ENCODE peak calls at places on chromosomes 1 and 21, in seven cellular contexts. I, V, F, M, G, L and N are unnamed samples.
A peak's percentile ranks its signal among the peaks of the same experiment; 100 is the strongest.

GRCh38 chr1:47186267-47187185 is 3.3 kb downstream of the PDZK1IP1 start:
- DNase-seq in I (no peak), V (no peak), G (peak; percentile 9), L (no peak), M (no peak), F (no peak), N (peak; percentile 51)

GRCh38 chr1:218701131-218701530 is 356.0 kb downstream of the TGFB2 start:
- DNase-seq in V (no peak), I (no peak), G (no peak), F (no peak), M (no peak), L (no peak), N (no peak)

GRCh38 chr1:98496246-98496995 is 165.1 kb upstream of the SNX7 start:
- DNase-seq in L (no peak), I (no peak), M (no peak), V (no peak), G (no peak), F (no peak), N (no peak)

GRCh38 chr1:223052931-223053330 is 90.1 kb downstream of the TLR5 start:
- DNase-seq in L (no peak), I (no peak), M (no peak), F (no peak), G (no peak), V (peak; percentile 7), N (no peak)

GRCh38 chr1:3051270-3052268 is 17.4 kb upstream of the PRDM16 start:
- DNase-seq in I (no peak), M (no peak), G (no peak), F (no peak), V (no peak), L (no peak), N (peak; percentile 5)

GRCh38 chr1:91582431-91582921 is 81.8 kb downstream of the CDC7 start:
- DNase-seq in M (peak; percentile 9), V (peak; percentile 85), F (no peak), G (no peak), I (peak; percentile 87), L (peak; percentile 84), N (no peak)

GRCh38 chr1:76330993-76331603 is 256.6 kb downstream of the ST6GALNAC3 start:
- DNase-seq in M (peak; percentile 5), I (peak; percentile 42), F (peak; percentile 33), L (peak; percentile 58), G (no peak), V (peak; percentile 88), N (peak; percentile 67)

GRCh38 chr21:43005635-43006034 is 31.3 kb downstream of the PKNOX1 start:
- DNase-seq in I (no peak), F (no peak), M (no peak), G (no peak), V (no peak), L (no peak), N (no peak)

GRCh38 chr21:28227881-28228623 is 764.6 kb downstream of the LTN1 start:
- DNase-seq in F (no peak), V (peak; percentile 25), M (no peak), G (no peak), I (no peak), L (no peak), N (no peak)

GRCh38 chr21:36567216-36567917 is 87.4 kb upstream of the CLDN14 start:
- DNase-seq in L (no peak), V (no peak), I (no peak), F (no peak), G (no peak), M (no peak), N (no peak)

GRCh38 chr1:205026181-205026580 is 16.8 kb upstream of the CNTN2 start:
- DNase-seq in I (no peak), M (no peak), F (no peak), G (no peak), V (no peak), L (no peak), N (peak; percentile 74)

DNA sequence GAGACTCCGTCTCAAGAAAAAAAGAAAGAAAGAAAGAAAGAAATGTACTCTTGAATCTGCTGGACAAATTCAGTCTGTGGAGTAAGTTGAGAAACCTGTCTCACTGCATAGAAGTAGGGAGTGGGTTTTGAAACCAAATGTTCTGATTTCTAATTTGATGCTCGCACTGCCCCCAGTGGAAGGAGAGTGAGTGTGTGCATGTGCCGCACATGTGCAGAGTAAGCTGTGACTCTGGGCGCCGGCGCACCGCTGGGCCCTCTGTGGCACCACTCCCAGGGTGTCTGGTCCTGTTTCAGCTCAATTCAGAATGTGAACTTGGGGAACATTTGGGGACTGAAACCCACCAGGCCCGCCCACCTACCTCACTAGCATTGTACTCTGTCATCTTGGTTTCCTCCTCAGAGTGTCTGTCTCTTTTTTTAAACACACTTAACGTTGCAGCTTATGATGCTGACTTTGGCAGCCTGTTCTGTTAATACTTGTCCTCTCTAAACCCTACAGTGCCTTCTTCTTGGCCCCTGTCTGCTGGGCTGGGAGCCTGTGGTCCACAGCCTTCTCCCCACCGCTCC is 104.6 kb downstream of the CACNA1E start:
- DNase-seq in F (peak; percentile 15), M (peak; percentile 4), I (no peak), V (no peak), G (no peak), L (no peak), N (peak; percentile 56)
- TF ChIP-seq CTCF in F (peak; percentile 28), M (no peak), I (no peak), V (no peak), G (no peak), L (no peak), N (peak; percentile 59)

GRCh38 chr1:195733826-195734225 is 874.4 kb downstream of the KCNT2 start:
- DNase-seq in G (no peak), F (no peak), I (no peak), V (peak; percentile 13), L (no peak), M (no peak), N (peak; percentile 70)
- TF ChIP-seq CTCF in G (no peak), F (peak; percentile 59), I (peak; percentile 31), V (peak; percentile 36), L (peak; percentile 65), M (peak; percentile 25), N (peak; percentile 77)

GRCh38 chr1:37096523-37096922 is 62.2 kb upstream of the GRIK3 start:
- DNase-seq in L (peak; percentile 38), V (no peak), I (no peak), F (peak; percentile 17), G (no peak), M (peak; percentile 4), N (peak; percentile 83)
- TF ChIP-seq CTCF in L (peak; percentile 49), V (no peak), I (no peak), F (peak; percentile 60), G (no peak), M (no peak), N (peak; percentile 80)

DNA sequence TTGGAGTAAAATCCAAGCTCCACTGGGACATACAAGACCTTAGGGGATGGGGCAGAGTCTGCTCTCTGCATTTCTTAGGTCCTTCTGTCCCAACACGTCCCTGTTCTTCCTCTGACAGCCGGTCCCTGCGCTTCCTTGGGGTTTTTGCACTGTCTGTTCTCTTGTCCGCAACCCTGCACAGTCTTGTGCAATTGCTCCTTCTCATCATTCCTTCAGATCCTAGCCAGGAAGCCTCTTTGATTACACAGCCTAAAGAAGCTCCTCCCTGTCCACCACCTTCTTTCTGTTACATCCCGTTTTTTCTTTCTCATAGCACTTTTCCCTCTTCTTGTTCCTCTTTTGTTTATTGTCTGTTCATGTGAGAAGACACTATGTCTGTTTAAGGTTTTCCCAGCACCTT is 19.9 kb downstream of the ACOT11 start:
- DNase-seq in G (no peak), L (no peak), F (no peak), M (no peak), I (no peak), V (peak; percentile 55), N (no peak)
- TF ChIP-seq CTCF in G (no peak), L (no peak), F (no peak), M (no peak), I (no peak), V (no peak), N (no peak)

DNA sequence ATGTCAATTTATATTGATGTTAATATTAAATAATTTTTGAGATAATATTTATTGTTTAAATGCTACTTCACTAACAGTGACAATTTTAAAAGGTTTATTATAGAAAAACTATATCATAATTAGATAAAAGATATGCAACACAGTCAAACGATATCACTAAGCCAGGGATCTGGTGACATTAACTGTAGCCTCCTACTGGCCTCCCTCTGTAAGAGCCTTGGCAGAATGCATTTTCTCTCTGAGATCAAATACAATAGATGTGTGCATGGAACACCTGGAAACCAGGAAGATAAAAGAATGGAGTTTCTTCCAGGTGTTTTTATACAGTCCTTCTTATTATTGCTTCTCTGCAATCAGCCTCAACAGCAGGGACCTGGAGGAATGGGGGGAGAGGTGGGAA is 1762.1 kb downstream of the BRINP3 start:
- DNase-seq in I (no peak), G (no peak), F (no peak), M (peak; percentile 1), L (no peak), V (no peak), N (no peak)
- TF ChIP-seq CTCF in I (no peak), G (no peak), F (no peak), M (no peak), L (no peak), V (peak; percentile 10), N (peak; percentile 80)

DNA sequence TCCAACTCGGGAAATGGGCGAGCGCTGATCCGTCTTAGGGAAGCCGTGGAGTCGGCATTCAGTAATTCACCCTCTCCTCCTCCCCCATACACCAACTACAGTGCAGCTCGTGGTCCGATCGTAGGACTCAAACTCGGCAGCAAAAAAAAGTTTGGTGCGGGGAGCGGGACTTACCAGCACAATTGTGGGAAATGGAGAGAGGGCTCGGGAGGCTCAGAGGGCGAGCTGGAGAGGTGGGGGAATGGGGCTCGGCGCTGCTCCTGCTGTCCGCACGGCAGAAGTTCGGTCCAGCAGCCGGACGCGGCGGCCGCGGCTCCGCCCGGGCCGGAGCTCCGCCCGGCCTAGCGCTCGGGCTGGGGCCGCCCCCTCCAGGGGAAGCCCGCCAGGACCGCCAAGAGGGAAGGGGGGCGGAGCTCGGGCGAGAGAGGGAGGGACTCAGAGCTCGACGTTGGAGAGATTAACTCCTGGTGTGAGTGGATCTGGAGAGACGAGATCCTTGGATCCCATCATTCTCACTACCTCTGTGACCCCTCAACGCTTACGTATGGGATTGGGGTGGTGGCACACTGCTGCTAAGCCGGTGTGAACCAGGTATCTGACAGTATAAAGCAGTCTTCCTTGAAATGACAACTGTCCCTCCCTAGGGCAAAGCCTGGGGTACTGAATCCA is 744 bp upstream of the PIAS3 start:
- DNase-seq in L (peak; percentile 72), G (peak; percentile 73), F (peak; percentile 88), I (peak; percentile 45), M (peak; percentile 93), V (peak; percentile 88), N (peak; percentile 96)
- TF ChIP-seq CTCF in L (no peak), G (no peak), F (no peak), I (no peak), M (no peak), V (no peak), N (peak; percentile 44)

DNA sequence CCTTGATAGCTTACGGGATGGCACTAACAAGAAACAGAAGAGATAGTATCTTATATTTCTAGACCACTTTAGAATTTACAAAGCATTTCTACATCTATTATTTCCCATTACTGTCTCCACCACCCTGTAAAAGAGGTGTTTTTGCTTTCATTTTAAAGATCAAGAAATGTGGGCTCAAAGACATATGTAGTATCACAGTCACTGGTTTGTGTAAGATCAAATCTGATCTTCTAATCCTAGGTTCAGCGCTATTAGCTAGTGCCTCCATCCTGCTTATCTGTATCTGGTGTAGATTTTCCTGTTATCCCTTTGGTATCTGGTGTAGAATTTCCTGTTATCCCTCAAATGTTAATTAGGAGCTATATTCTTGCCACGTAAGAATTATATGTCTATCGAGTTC is 23.6 kb upstream of the ZRANB2 start:
- DNase-seq in F (no peak), G (no peak), I (no peak), L (no peak), M (no peak), V (no peak), N (no peak)
- TF ChIP-seq CTCF in F (no peak), G (no peak), I (no peak), L (no peak), M (no peak), V (no peak), N (no peak)